ENCODE peak calls at places on chromosome 1, in seven cellular contexts. V is esophagus muscularis mucosa; C is heart right ventricle; E is psoas muscle; Y is BE2C; Z is SJSA1; F is naive thymus-derived CD4-positive, alpha-beta T cell. B is an unnamed sample. For H3K9me3, the result is how much of the 10 kb centered on the place peaks cover.

GRCh38 chr1:46370214-46370633 is 23.9 kb upstream of the FAAH start:
- DNase-seq in V (no peak), F (no peak), Y (no peak), E (no peak), Z (no peak), C (no peak), B (no peak)

GRCh38 chr1:119968601-119969000 is 72.3 kb upstream of the ADAM30 start:
- DNase-seq in E (no peak), V (no peak), F (no peak), Y (no peak), Z (no peak), C (no peak), B (no peak)

GRCh38 chr1:154998818-154999650 is 3.6 kb upstream of the ZBTB7B start:
- DNase-seq in F (peak), E (peak), Y (peak), Z (peak), C (peak), V (no peak), B (peak)

GRCh38 chr1:85264150-85264549 is 4.7 kb upstream of the C1orf52 start:
- DNase-seq in Y (no peak), E (no peak), V (no peak), C (no peak), F (no peak), Z (no peak), B (no peak)

GRCh38 chr1:212560933-212561460 is 47.6 kb upstream of the ATF3 start:
- DNase-seq in C (no peak), F (no peak), Y (no peak), E (no peak), Z (no peak), V (peak), B (no peak)

GRCh38 chr1:198848649-198849048 is 209.8 kb downstream of the PTPRC start:
- DNase-seq in C (no peak), V (no peak), Z (no peak), E (no peak), Y (no peak), F (no peak), B (no peak)

GRCh38 chr1:6870571-6870970 is 85.3 kb downstream of the CAMTA1 start:
- DNase-seq in Z (peak), C (no peak), E (no peak), Y (no peak), V (no peak), F (no peak), B (no peak)

GRCh38 chr1:18725231-18725895 is 94.7 kb downstream of the PAX7 start:
- DNase-seq in F (no peak), Z (no peak), C (no peak), V (no peak), E (no peak), Y (no peak), B (no peak)

GRCh38 chr1:203177471-203178039 is 1.9 kb upstream of the MYBPH start:
- DNase-seq in F (no peak), E (peak), Y (no peak), V (no peak), Z (peak), C (no peak), B (no peak)

GRCh38 chr1:230191079-230191478 is 124.0 kb downstream of the GALNT2 start:
- DNase-seq in Y (no peak), F (no peak), C (peak), E (peak), V (peak), Z (no peak), B (no peak)

GRCh38 chr1:165564561-165564960 is 20.8 kb downstream of the LRRC52 start:
- DNase-seq in V (no peak), Y (peak), C (peak), E (no peak), Z (no peak), F (no peak), B (no peak)

GRCh38 chr1:65067491-65068201 is 80.4 kb upstream of the AK4 start:
- DNase-seq in F (peak), E (peak), V (peak), Z (peak), Y (peak), C (peak), B (peak)

GRCh38 chr1:3955196-3955772 is 55.2 kb upstream of the C1orf174 start:
- DNase-seq in E (no peak), V (no peak), Y (no peak), Z (no peak), C (no peak), F (no peak), B (no peak)

GRCh38 chr1:51484591-51484990 is 34.5 kb downstream of the EPS15 start:
- DNase-seq in E (no peak), F (no peak), C (no peak), V (no peak), Y (no peak), Z (no peak), B (no peak)

GRCh38 chr1:97056386-97056785 is 334.8 kb downstream of the PTBP2 start:
- DNase-seq in C (no peak), Z (no peak), E (no peak), Y (no peak), V (no peak), F (no peak), B (no peak)

GRCh38 chr1:97063532-97063931 is 341.9 kb downstream of the PTBP2 start:
- DNase-seq in Z (no peak), V (no peak), Y (no peak), E (no peak), C (no peak), F (no peak), B (no peak)

GRCh38 chr1:97066860-97067259 is 345.3 kb downstream of the PTBP2 start:
- DNase-seq in Z (no peak), E (no peak), F (no peak), C (no peak), V (no peak), Y (no peak), B (no peak)

DNA sequence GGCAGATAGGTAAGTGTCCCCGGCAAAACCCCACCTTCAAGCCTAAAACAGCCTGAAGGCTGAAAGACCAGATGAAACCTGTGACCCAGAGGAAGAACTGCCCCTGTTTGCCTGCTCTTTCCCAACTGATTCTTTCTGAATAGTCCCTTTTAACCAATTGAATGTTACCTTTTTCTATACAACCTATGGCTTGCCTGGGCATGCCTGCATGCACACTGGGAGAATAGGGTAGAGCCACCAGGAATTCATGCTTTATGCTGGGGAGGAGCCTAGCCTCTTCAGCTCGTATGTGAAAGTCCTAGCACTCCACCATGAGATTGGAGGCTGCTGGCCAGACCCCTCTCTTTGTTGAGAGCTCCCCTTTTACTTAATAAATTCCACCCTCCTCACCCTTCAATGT is 340.0 kb downstream of the PTBP2 start:
- DNase-seq in C (no peak), Z (no peak), Y (no peak), E (no peak), F (no peak), V (no peak), B (no peak)
- H3K9me3 ChIP-seq in C (under half), Z (under half), Y (under half), E (under half), F (under half), V (under half), B (under half)

DNA sequence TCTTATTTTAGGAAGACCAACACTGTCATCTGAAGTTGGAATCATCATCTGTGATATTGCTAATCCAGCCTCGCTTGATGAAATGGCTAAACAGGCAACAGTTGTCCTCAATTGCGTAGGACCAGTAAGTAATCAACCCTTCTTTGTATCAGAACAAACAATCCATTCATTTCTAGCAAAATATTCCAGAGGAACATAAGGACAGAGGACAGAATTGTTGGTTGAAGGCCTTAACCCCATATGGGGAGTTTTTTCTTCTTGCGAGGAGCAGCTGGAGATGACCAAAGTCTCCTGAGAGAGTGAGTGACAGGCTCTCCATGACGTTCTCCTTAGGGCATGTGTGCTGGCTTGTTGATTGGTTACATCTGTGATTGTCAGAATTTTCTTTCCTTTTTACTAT is 2.7 kb downstream of the SCCPDH start:
- DNase-seq in Z (no peak), V (no peak), E (no peak), Y (no peak), F (no peak), C (peak), B (no peak)
- H3K9me3 ChIP-seq in Z (under half), V (under half), E (under half), Y (under half), F (under half), C (under half), B (under half)

GRCh38 chr1:152167835-152168534 is 9.0 kb upstream of the RPTN start:
- DNase-seq in V (no peak), E (no peak), F (no peak), C (no peak), Y (no peak), Z (peak), B (no peak)
- H3K9me3 ChIP-seq in V (under half), E (under half), F (under half), C (under half), Y (under half), Z (under half), B (under half)

DNA sequence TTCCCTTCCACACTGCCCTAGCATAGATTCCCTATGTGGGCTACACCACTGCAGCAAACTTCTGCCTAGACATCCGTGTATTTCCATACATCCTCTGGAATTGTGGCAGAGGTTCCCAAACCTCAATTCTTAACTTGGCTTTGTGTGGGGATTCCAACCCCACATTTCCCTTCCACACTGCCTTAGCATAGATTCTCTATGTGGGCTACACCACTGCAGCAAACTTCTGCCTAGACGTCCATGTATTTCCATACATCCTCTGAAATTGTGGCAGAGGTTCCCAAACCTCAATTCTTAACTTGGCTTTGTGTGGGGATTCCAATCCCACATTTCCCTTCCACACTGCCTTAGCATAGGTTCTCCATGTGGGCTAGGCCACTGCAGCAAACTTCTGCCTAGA is 31.4 kb downstream of the ZNF670 start:
- DNase-seq in F (no peak), E (no peak), V (no peak), Z (no peak), C (no peak), Y (no peak), B (no peak)
- H3K9me3 ChIP-seq in F (under half), E (under half), V (under half), Z (under half), C (half or more), Y (under half), B (under half)